ENCODE peak calls at places on chromosomes 2 and 18, in nine cellular contexts. N, L, U, P, Q, H, V, R and E are unnamed samples.

GRCh38 chr2:42957109-42958035 is 165.0 kb upstream of the HAAO start:
- DNase-seq in U (no peak), P (peak; percentile 33), V (peak; percentile 33), N (no peak), H (no peak), Q (peak; percentile 67), R (no peak), L (no peak), E (no peak)

GRCh38 chr18:28771849-28772248 is 594.9 kb upstream of the CDH2 start:
- DNase-seq in N (no peak), P (peak; percentile 18), R (no peak), H (no peak), V (no peak), Q (no peak), L (no peak), U (no peak), E (no peak)

GRCh38 chr2:22020101-22020742 is 896.5 kb downstream of the TDRD15 start:
- DNase-seq in P (peak; percentile 26), V (no peak), U (no peak), L (no peak), N (no peak), Q (no peak), R (no peak), H (no peak), E (no peak)

GRCh38 chr2:12317853-12318426 is 398.8 kb upstream of the TRIB2 start:
- DNase-seq in L (peak; percentile 54), H (peak; percentile 28), V (no peak), R (no peak), N (no peak), Q (no peak), U (peak; percentile 93), P (no peak), E (no peak)

GRCh38 chr2:213490087-213490486 is 205.8 kb downstream of the SPAG16 start:
- DNase-seq in Q (no peak), H (no peak), V (no peak), U (no peak), P (no peak), L (no peak), N (no peak), R (peak; percentile 3), E (no peak)

GRCh38 chr2:61463769-61464475 is 7.0 kb downstream of the USP34 start:
- DNase-seq in V (no peak), H (no peak), R (no peak), Q (no peak), U (no peak), N (no peak), P (peak; percentile 57), L (no peak), E (no peak)

GRCh38 chr2:181354626-181355025 is 102.6 kb upstream of the ITGA4 start:
- DNase-seq in L (no peak), R (no peak), Q (no peak), U (peak; percentile 55), N (no peak), V (no peak), P (no peak), H (no peak), E (no peak)

GRCh38 chr2:207040606-207041173 is 101.4 kb downstream of the CPO start:
- DNase-seq in V (no peak), R (no peak), U (peak; percentile 58), N (no peak), H (peak; percentile 28), Q (no peak), L (no peak), P (no peak), E (no peak)

GRCh38 chr2:152449578-152449977 is 114.6 kb downstream of the FMNL2 start:
- DNase-seq in V (no peak), N (no peak), Q (no peak), H (no peak), L (no peak), R (no peak), P (no peak), U (no peak), E (no peak)

GRCh38 chr2:152448621-152449020 is 113.6 kb downstream of the FMNL2 start:
- DNase-seq in U (no peak), H (no peak), R (no peak), V (no peak), Q (no peak), P (no peak), N (no peak), L (no peak), E (no peak)

GRCh38 chr2:152447897-152448296 is 112.9 kb downstream of the FMNL2 start:
- DNase-seq in V (no peak), L (no peak), H (no peak), U (no peak), Q (no peak), N (no peak), R (no peak), P (no peak), E (no peak)

GRCh38 chr2:152452256-152452973 is 117.4 kb downstream of the FMNL2 start:
- DNase-seq in L (no peak), Q (no peak), H (no peak), R (no peak), U (no peak), V (no peak), P (peak; percentile 73), N (no peak), E (no peak)

DNA sequence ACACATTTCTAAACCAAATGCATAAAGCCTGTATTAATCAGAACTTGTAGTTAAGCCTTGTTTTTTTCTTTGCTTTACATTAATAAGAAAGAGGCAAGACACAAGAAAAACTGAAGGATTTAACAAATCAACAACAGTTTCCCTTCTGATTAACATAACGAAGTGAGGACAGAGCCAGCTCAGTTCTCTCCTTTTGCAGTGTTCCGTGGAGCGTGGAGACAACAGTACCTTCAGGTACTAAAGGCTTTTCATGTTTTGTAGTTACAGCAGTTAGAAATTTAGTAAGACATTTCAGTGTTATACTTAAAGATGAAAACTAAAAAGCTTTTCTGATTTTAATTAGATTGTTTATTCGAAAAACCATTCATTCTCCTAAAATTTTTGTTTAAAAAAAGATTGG is 115.2 kb downstream of the FMNL2 start:
- DNase-seq in Q (no peak), H (no peak), R (no peak), P (no peak), U (no peak), N (no peak), V (no peak), L (no peak), E (no peak)
- H3K4me1 ChIP-seq in Q (no peaks in the 10 kb centered on the region), H (peaks cover 6% of the 10 kb centered on the region), R (peaks cover 22% of the 10 kb centered on the region), P (peaks cover 25% of the 10 kb centered on the region), U (peaks cover 6% of the 10 kb centered on the region), N (no peaks in the 10 kb centered on the region), V (peaks cover 20% of the 10 kb centered on the region), L (no peaks in the 10 kb centered on the region), E (no peaks in the 10 kb centered on the region)

GRCh38 chr2:234982096-234982834 is 30.4 kb downstream of the SH3BP4 start:
- DNase-seq in V (peak; percentile 59), H (no peak), Q (no peak), R (no peak), L (no peak), P (no peak), U (no peak), N (no peak), E (no peak)

GRCh38 chr2:234979204-234980167 is 27.7 kb downstream of the SH3BP4 start:
- DNase-seq in N (no peak), P (peak; percentile 90), Q (no peak), H (no peak), V (peak; percentile 26), U (peak; percentile 90), R (no peak), L (no peak), E (no peak)

GRCh38 chr2:234981197-234982095 is 29.6 kb downstream of the SH3BP4 start:
- DNase-seq in V (peak; percentile 80), H (peak; percentile 74), P (peak; percentile 99), U (peak; percentile 99), R (peak; percentile 90), L (peak; percentile 52), N (peak; percentile 73), Q (peak; percentile 81), E (no peak)

GRCh38 chr2:234978466-234979203 is 26.8 kb downstream of the SH3BP4 start:
- DNase-seq in N (no peak), P (no peak), H (no peak), U (no peak), V (no peak), R (no peak), Q (no peak), L (peak; percentile 56), E (no peak)

DNA sequence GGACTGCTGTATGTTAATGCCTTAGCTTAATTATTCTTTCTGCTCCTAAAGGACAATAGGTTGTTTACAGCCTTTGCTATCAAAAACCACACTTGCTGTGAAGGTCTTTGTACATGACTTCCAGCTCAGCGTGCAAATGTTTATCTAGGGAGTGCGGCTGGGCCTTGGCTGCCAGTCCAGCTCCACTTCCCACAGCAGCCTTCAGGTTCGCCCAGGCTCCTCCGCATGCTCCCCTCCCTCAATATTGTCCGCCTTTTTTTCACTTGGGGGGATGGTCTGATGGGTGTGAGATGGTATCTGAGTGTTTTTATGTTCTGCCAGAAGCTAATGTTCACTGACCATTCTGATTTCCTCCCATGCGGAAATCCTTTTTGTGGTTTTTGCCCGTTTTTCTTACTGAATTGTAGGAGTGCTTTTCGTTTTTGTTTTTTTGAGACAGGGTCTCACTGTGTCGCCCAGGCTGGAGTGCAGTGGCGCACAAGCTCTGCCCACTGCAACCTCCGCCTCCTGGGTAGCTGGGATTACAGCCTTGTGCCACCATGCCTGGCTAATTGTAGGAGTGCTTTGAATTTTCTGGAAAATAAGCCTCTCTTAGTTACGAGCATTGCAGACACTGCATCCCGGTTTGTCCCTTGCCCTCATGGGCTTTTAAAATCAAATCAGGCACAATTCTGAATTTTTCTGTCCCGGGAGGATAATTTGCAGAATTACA is 28.8 kb downstream of the SH3BP4 start:
- DNase-seq in R (no peak), U (peak; percentile 72), P (no peak), L (peak; percentile 60), Q (peak; percentile 68), V (peak; percentile 4), H (no peak), N (no peak), E (no peak)
- H3K4me1 ChIP-seq in R (peaks cover 47% of the 10 kb centered on the region), U (peaks cover 64% of the 10 kb centered on the region), P (peaks cover 23% of the 10 kb centered on the region), L (peaks cover 56% of the 10 kb centered on the region), Q (peaks cover 71% of the 10 kb centered on the region), V (peaks cover 92% of the 10 kb centered on the region), H (peaks cover 74% of the 10 kb centered on the region), N (peaks cover 54% of the 10 kb centered on the region), E (no peaks in the 10 kb centered on the region)

GRCh38 chr2:177393381-177393780 is 808 bp downstream of the AGPS start:
- DNase-seq in L (peak; percentile 45), V (no peak), R (no peak), P (peak; percentile 21), H (no peak), U (peak; percentile 24), Q (no peak), N (no peak), E (no peak)

GRCh38 chr2:177391822-177392372 is 676 bp upstream of the AGPS start:
- DNase-seq in V (no peak), Q (no peak), U (no peak), L (no peak), H (no peak), N (no peak), P (no peak), R (no peak), E (no peak)

GRCh38 chr2:177394622-177395021 is 2.0 kb downstream of the AGPS start:
- DNase-seq in H (no peak), N (no peak), U (no peak), L (no peak), P (no peak), V (no peak), R (no peak), Q (no peak), E (no peak)

GRCh38 chr2:177393824-177394614 is 1.4 kb downstream of the AGPS start:
- DNase-seq in R (no peak), V (no peak), Q (no peak), U (no peak), P (peak; percentile 29), L (no peak), N (no peak), H (no peak), E (no peak)

GRCh38 chr2:177392373-177393246 is at the start of gene AGPS:
- DNase-seq in N (peak; percentile 51), P (peak; percentile 85), V (peak; percentile 91), U (peak; percentile 69), L (peak; percentile 89), H (peak; percentile 64), Q (peak; percentile 90), R (peak; percentile 83), E (peak; percentile 88)
- H3K4me1 ChIP-seq in N (peaks cover 18% of the 10 kb centered on the region), P (peaks cover 6% of the 10 kb centered on the region), V (peaks cover 30% of the 10 kb centered on the region), U (peaks cover 7% of the 10 kb centered on the region), L (peaks cover 36% of the 10 kb centered on the region), H (peaks cover 15% of the 10 kb centered on the region), Q (peaks cover 44% of the 10 kb centered on the region), R (peaks cover 16% of the 10 kb centered on the region), E (peaks cover 38% of the 10 kb centered on the region)

DNA sequence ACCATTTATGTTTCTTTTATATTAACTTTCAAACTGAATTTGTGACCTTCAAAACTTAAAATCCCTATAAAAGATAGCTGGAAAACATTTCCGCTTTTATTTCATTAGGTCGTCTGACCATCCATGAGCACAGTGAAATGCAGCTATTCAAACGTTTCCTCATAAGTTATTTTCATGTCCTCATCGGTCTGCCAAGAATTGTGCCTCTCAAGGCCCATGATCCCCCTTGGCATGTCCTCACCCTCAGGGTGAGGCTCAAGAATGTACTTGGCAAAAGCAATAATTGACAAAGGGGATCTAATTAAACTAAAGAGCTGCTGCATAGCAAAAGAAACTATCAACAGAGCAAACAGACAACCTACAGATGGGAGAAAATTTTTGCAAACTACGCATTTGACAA is 12.4 kb downstream of the SLC66A2 start:
- DNase-seq in P (no peak), L (no peak), N (no peak), R (no peak), V (no peak), Q (no peak), H (no peak), U (no peak), E (no peak)
- H3K4me1 ChIP-seq in P (no peaks in the 10 kb centered on the region), L (peaks cover 47% of the 10 kb centered on the region), N (no peaks in the 10 kb centered on the region), R (peaks cover 19% of the 10 kb centered on the region), V (peaks cover 29% of the 10 kb centered on the region), Q (peaks cover 95% of the 10 kb centered on the region), H (peaks cover 8% of the 10 kb centered on the region), U (peaks cover 6% of the 10 kb centered on the region), E (peaks cover 2% of the 10 kb centered on the region)